ENCODE peak calls at places on chromosome 3, in eight cellular contexts. J is pancreas, K is cardiac fibroblast, U is breast epithelium, L is body of pancreas, D is uterus, S is IMR-90, G is HL-60. Y is an unnamed sample.
A peak's percentile ranks its signal among the peaks of the same experiment; 100 is the strongest.

GRCh38 chr3:141575879-141576743 is 89.3 kb downstream of the RASA2 start:
- DNase-seq in G (no peak), K (peak; percentile 37), S (peak; percentile 40), U (no peak), L (no peak), J (no peak), D (no peak), Y (peak; percentile 25)

GRCh38 chr3:104907507-104907906 is 459.2 kb upstream of the ALCAM start:
- DNase-seq in K (peak; percentile 97), S (peak; percentile 90), D (no peak), L (no peak), G (no peak), J (no peak), U (no peak), Y (peak; percentile 81)

GRCh38 chr3:102466001-102466400 is 31.2 kb downstream of the ZPLD1 start:
- DNase-seq in J (no peak), L (no peak), D (no peak), U (no peak), S (no peak), K (no peak), G (no peak), Y (no peak)

GRCh38 chr3:173986861-173987410 is 589.4 kb downstream of the NLGN1 start:
- DNase-seq in S (no peak), K (no peak), L (no peak), G (no peak), U (no peak), J (no peak), D (no peak), Y (no peak)

GRCh38 chr3:197953325-197953724 is 3.3 kb downstream of the RPL35A start:
- DNase-seq in L (no peak), K (no peak), D (no peak), U (no peak), G (no peak), J (no peak), S (no peak), Y (no peak)

GRCh38 chr3:60140160-60140559 is 1090.3 kb upstream of the CFAP20DC start:
- DNase-seq in J (no peak), U (no peak), L (no peak), K (no peak), D (no peak), G (no peak), S (no peak), Y (no peak)

GRCh38 chr3:109806929-109807328 is 469.6 kb upstream of the DPPA4 start:
- DNase-seq in K (peak; percentile 84), S (peak; percentile 56), G (peak; percentile 69), D (no peak), U (no peak), L (no peak), J (no peak), Y (no peak)

GRCh38 chr3:78728406-78729145 is 1039.2 kb downstream of the ROBO1 start:
- DNase-seq in L (peak; percentile 22), J (peak; percentile 55), U (no peak), K (peak; percentile 60), S (peak; percentile 56), G (no peak), D (peak; percentile 62), Y (peak; percentile 50)

GRCh38 chr3:153055217-153055616 is 106.8 kb upstream of the RAP2B start:
- DNase-seq in J (no peak), S (no peak), L (no peak), K (no peak), D (no peak), G (no peak), U (no peak), Y (no peak)

GRCh38 chr3:141452045-141452444 is 34.8 kb upstream of the RASA2 start:
- DNase-seq in S (peak; percentile 80), L (no peak), D (no peak), U (no peak), G (peak; percentile 71), K (peak; percentile 78), J (no peak), Y (peak; percentile 74)

GRCh38 chr3:72997421-72997961 is 880 bp downstream of the PPP4R2 start:
- DNase-seq in K (peak; percentile 76), L (peak; percentile 16), S (peak; percentile 64), J (no peak), U (no peak), D (no peak), G (peak; percentile 64), Y (peak; percentile 69)

GRCh38 chr3:40179016-40179415 is 130.5 kb upstream of the EIF1B start:
- DNase-seq in G (peak; percentile 47), L (peak; percentile 82), J (peak; percentile 85), K (peak; percentile 82), U (peak; percentile 81), D (peak; percentile 52), S (peak; percentile 62), Y (peak; percentile 69)

GRCh38 chr3:110504401-110504800 is 567.2 kb upstream of the NECTIN3 start:
- DNase-seq in K (no peak), D (no peak), G (no peak), S (no peak), U (no peak), L (no peak), J (no peak), Y (peak; percentile 64)

GRCh38 chr3:69020424-69020823 is 6.9 kb upstream of the EOGT start:
- DNase-seq in J (no peak), K (no peak), L (no peak), D (no peak), G (no peak), S (no peak), U (no peak), Y (no peak)

GRCh38 chr3:157317895-157318294 is 118.8 kb upstream of the PTX3 start:
- DNase-seq in K (peak; percentile 70), G (no peak), U (no peak), L (no peak), S (no peak), J (no peak), D (no peak), Y (no peak)

GRCh38 chr3:42336103-42336502 is 70.1 kb upstream of the CCK start:
- DNase-seq in L (no peak), K (peak; percentile 2), J (no peak), D (no peak), G (no peak), U (no peak), S (no peak), Y (no peak)

GRCh38 chr3:159417761-159418160 is 570.9 kb upstream of the IL12A start:
- DNase-seq in G (no peak), K (peak; percentile 49), S (no peak), U (no peak), L (no peak), D (no peak), J (no peak), Y (no peak)

GRCh38 chr3:58628823-58629562 is 37.6 kb downstream of the FAM3D start:
- DNase-seq in G (no peak), D (peak; percentile 41), S (peak; percentile 97), L (peak; percentile 28), J (no peak), U (no peak), K (peak; percentile 95), Y (peak; percentile 98)

GRCh38 chr3:112357888-112358287 is 24.9 kb downstream of the CD200 start:
- DNase-seq in U (no peak), S (no peak), K (peak; percentile 34), L (no peak), D (no peak), G (no peak), J (no peak), Y (no peak)

GRCh38 chr3:49566312-49566711 is 12.0 kb downstream of the BSN start:
- DNase-seq in J (no peak), K (peak; percentile 20), D (no peak), G (no peak), S (no peak), L (no peak), U (no peak), Y (peak; percentile 6)
- TF ChIP-seq CTCF in J (no peak), K (peak; percentile 39), D (no peak), G (no peak), S (peak; percentile 27), L (no peak), U (no peak), Y (peak; percentile 46)

GRCh38 chr3:128994173-128994512 is 267 bp upstream of the CFAP92 start:
- DNase-seq in S (no peak), L (no peak), G (no peak), U (no peak), D (no peak), J (no peak), K (no peak), Y (no peak)
- H3K4me3 ChIP-seq in S (no peak overlapping the region), L (no peak overlapping the region), G (no peak overlapping the region), U (peak overlapping the region; percentile 29), D (peak overlapping the region; percentile 13), J (peak overlapping the region; percentile 7), K (peak overlapping the region; percentile 35), Y (peak overlapping the region; percentile 28)

GRCh38 chr3:38040400-38040799 is 1.4 kb downstream of the DLEC1 start:
- DNase-seq in L (no peak), G (no peak), K (no peak), U (no peak), D (no peak), J (no peak), S (no peak), Y (no peak)

GRCh38 chr3:38039101-38039898 is at the start of gene DLEC1:
- DNase-seq in L (peak; percentile 40), S (peak; percentile 46), G (peak; percentile 53), D (peak; percentile 52), K (peak; percentile 77), U (peak; percentile 65), J (no peak), Y (peak; percentile 36)

GRCh38 chr3:38038447-38038911 is 529 bp upstream of the DLEC1 start:
- DNase-seq in K (peak; percentile 15), G (no peak), U (no peak), D (no peak), J (no peak), L (no peak), S (no peak), Y (no peak)

GRCh38 chr3:38036906-38037305 is 2.1 kb upstream of the DLEC1 start:
- DNase-seq in G (no peak), L (no peak), U (no peak), S (no peak), D (no peak), K (no peak), J (no peak), Y (no peak)

DNA sequence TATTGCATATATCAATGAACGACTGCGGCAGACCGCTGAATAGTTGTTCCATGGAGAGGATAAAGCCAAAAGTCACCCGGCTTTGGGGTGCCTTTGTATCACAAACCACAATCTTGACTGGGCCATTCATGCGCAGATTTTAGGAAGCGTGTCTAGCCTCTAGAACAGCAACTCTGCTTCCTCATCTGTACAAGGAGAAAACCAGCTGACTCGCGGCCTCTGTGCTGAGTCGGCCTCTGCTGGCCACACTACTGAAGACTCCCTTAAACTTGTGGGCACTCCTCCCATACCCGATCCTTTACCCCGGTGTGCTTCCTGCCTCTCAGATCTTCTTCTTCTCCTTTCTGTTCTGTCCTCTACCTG is 872 bp downstream of the DLEC1 start:
- DNase-seq in S (peak; percentile 42), G (peak; percentile 87), K (peak; percentile 61), L (no peak), U (peak; percentile 62), J (no peak), D (peak; percentile 48), Y (peak; percentile 44)
- TF ChIP-seq CTCF in S (peak; percentile 29), G (no peak), K (peak; percentile 23), L (peak; percentile 20), U (peak; percentile 22), J (no peak), D (peak; percentile 21), Y (peak; percentile 22)

DNA sequence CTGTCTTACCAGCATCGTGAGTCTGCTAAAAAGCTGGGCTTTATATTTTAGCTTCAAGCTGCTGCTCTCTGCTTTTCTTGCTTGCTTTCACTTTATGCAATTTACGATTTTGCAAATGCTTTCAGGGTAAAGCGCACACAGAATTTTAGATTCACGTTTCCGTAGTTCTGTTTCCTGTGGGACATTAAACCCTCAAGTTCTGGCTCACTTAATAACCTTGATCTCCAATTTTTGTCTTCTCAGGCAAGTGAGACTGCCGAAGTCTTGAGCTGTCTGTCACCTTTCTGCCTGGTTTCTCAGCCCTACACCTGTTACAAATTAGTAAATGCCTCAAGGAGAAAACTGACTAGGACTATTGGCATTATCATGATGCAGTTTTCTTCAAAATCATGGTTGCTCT is 170.5 kb upstream of the TGFBR2 start:
- DNase-seq in L (no peak), S (no peak), D (no peak), K (no peak), U (no peak), J (no peak), G (no peak), Y (peak; percentile 63)
- H3K4me3 ChIP-seq in L (no peak overlapping the region), S (no peak overlapping the region), D (peak overlapping the region; percentile 7), K (no peak overlapping the region), U (no peak overlapping the region), J (no peak overlapping the region), G (no peak overlapping the region), Y (peak overlapping the region; percentile 38)